ENCODE peak calls at places on chromosome 10, in six cellular contexts. P is psoas muscle; T is neural progenitor cell; F is GM10248; N is WTC11; Z is activated CD8-positive, alpha-beta T cell treated with anti-CD3 and anti-CD28 coated beads for 36 hours. O is an unnamed sample.

GRCh38 chr10:78255796-78256638 is 222.4 kb downstream of the RPS24 start:
- DNase-seq in F (no peak), N (no peak), Z (no peak), P (peak; percentile 43), T (no peak), O (no peak)

GRCh38 chr10:73905256-73906018 is 5.5 kb upstream of the PLAU start:
- DNase-seq in P (no peak), F (no peak), T (no peak), N (no peak), Z (no peak), O (no peak)

GRCh38 chr10:128210215-128211063 is 84.2 kb upstream of the MKI67 start:
- DNase-seq in Z (peak; percentile 66), N (peak; percentile 73), F (peak; percentile 85), T (peak; percentile 60), P (peak; percentile 66), O (peak; percentile 85)

GRCh38 chr10:34804306-34804705 is 10.8 kb downstream of the PARD3 start:
- DNase-seq in N (no peak), P (no peak), Z (no peak), F (no peak), T (no peak), O (no peak)

GRCh38 chr10:71396714-71397339 is at the start of gene CDH23:
- DNase-seq in P (peak; percentile 51), T (peak; percentile 83), N (peak; percentile 69), F (no peak), Z (no peak), O (peak; percentile 35)

GRCh38 chr10:101130984-101131961 is at the start of gene TLX1:
- DNase-seq in P (peak; percentile 46), T (peak; percentile 82), Z (no peak), N (peak; percentile 74), F (no peak), O (peak; percentile 71)

GRCh38 chr10:88820990-88821389 is 18.5 kb downstream of the LIPM start:
- DNase-seq in Z (no peak), P (no peak), F (no peak), N (no peak), T (no peak), O (no peak)

GRCh38 chr10:72336259-72337038 is 18.3 kb downstream of the DNAJB12 start:
- DNase-seq in F (no peak), N (no peak), Z (no peak), T (no peak), P (no peak), O (no peak)

GRCh38 chr10:117541909-117542705 is 439 bp upstream of the EMX2 start:
- DNase-seq in Z (peak; percentile 44), F (peak; percentile 32), T (peak; percentile 96), N (peak; percentile 86), P (peak; percentile 61), O (peak; percentile 74)

GRCh38 chr10:97428572-97428981 is 2.6 kb downstream of the PGAM1 start:
- DNase-seq in P (no peak), Z (no peak), F (no peak), N (no peak), T (peak; percentile 48), O (no peak)

GRCh38 chr10:1642600-1643160 is 94.6 kb downstream of the ADARB2 start:
- DNase-seq in F (no peak), T (no peak), N (no peak), P (no peak), Z (no peak), O (no peak)

GRCh38 chr10:46329690-46330016 is 42.9 kb downstream of the ANTXRL start:
- DNase-seq in F (no peak), Z (no peak), P (no peak), T (no peak), N (no peak), O (no peak)

GRCh38 chr10:118531105-118531851 is 64.2 kb downstream of the PRLHR start:
- DNase-seq in T (no peak), F (no peak), P (peak; percentile 16), Z (no peak), N (no peak), O (no peak)

GRCh38 chr10:70330671-70331070 is 46.9 kb upstream of the NPFFR1 start:
- DNase-seq in N (no peak), P (no peak), Z (no peak), T (no peak), F (no peak), O (no peak)

GRCh38 chr10:30038961-30039536 is 20.3 kb downstream of the JCAD start:
- DNase-seq in F (peak; percentile 16), Z (no peak), P (no peak), N (no peak), T (no peak), O (no peak)

GRCh38 chr10:86943316-86944030 is 13.9 kb downstream of the MMRN2 start:
- DNase-seq in N (peak; percentile 10), F (no peak), T (no peak), Z (no peak), P (no peak), O (no peak)

GRCh38 chr10:29067161-29067560 is 221.7 kb upstream of the LYZL1 start:
- DNase-seq in F (no peak), N (no peak), P (no peak), T (no peak), Z (peak; percentile 2), O (no peak)

GRCh38 chr10:73771722-73772279 is 10.0 kb upstream of the CHCHD1 start:
- DNase-seq in P (peak; percentile 91), F (peak; percentile 87), N (peak; percentile 79), Z (peak; percentile 82), T (peak; percentile 92), O (peak; percentile 91)

GRCh38 chr10:124300735-124301134 is 118.0 kb downstream of the OAT start:
- DNase-seq in Z (no peak), F (no peak), P (no peak), N (no peak), T (no peak), O (no peak)

GRCh38 chr10:72490951-72491350 is 134.9 kb downstream of the MICU1 start:
- DNase-seq in P (no peak), T (no peak), Z (no peak), F (no peak), N (no peak), O (no peak)

GRCh38 chr10:22251751-22252285 is 34.0 kb upstream of the EBLN1 start:
- DNase-seq in P (peak; percentile 63), N (peak; percentile 44), F (peak; percentile 73), T (peak; percentile 66), Z (peak; percentile 74), O (peak; percentile 44)

GRCh38 chr10:88163572-88163971 is 300.1 kb downstream of the PTEN start:
- DNase-seq in Z (no peak), N (no peak), T (no peak), F (no peak), P (no peak), O (no peak)

GRCh38 chr10:97319671-97320479 is 804 bp downstream of the FRAT1 start:
- DNase-seq in N (peak; percentile 76), Z (peak; percentile 76), T (peak; percentile 85), P (peak; percentile 45), F (peak; percentile 50), O (peak; percentile 65)

DNA sequence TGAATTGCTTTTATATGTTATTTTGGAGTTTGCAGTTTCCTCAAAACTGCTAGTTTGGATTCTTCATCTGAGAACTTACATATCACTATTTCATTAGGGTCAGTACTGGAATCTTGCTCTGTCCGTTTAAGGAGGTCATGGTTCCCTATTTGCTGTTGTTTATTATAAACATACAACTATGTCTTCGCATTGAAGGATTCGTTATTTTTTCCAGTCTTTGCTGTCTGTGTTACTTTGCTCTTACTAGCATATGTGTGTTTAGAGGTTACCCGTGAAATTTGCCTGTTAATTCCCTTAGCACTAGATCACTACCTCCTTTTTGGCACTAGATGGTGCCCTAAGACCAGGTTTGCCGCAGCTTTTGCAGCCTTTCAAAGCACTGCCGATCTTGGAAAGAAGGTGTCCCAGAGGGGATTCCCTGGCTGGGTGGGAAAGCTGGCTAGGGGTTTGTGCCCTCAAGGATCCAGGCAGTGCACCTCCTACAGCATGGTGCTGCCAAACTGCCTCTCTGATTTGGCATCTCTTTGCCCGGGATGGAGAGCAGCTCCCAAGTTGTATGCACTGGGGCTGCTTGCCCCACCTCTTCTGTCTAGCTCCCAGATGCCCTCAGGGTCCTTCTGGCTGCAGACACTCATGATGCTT is 103.1 kb upstream of the APBB1IP start:
- DNase-seq in F (peak; percentile 67), T (peak; percentile 81), P (no peak), Z (peak; percentile 75), N (peak; percentile 58), O (peak; percentile 55)
- TF ChIP-seq CTCF in F (peak; percentile 77), T (peak; percentile 90), P (peak; percentile 27), Z (peak; percentile 93), N (peak; percentile 78), O (peak; percentile 71)

GRCh38 chr10:132886211-132887099 is 55.9 kb downstream of the CFAP46 start:
- DNase-seq in Z (peak; percentile 23), F (no peak), P (no peak), T (no peak), N (peak; percentile 14), O (no peak)
- TF ChIP-seq CTCF in Z (no peak), F (no peak), P (no peak), T (no peak), N (no peak), O (no peak)

GRCh38 chr10:53298443-53298842 is 525.9 kb upstream of the MBL2 start:
- DNase-seq in N (no peak), Z (no peak), T (no peak), P (no peak), F (no peak), O (no peak)
- TF ChIP-seq CTCF in N (no peak), Z (no peak), T (no peak), P (no peak), F (no peak), O (no peak)

DNA sequence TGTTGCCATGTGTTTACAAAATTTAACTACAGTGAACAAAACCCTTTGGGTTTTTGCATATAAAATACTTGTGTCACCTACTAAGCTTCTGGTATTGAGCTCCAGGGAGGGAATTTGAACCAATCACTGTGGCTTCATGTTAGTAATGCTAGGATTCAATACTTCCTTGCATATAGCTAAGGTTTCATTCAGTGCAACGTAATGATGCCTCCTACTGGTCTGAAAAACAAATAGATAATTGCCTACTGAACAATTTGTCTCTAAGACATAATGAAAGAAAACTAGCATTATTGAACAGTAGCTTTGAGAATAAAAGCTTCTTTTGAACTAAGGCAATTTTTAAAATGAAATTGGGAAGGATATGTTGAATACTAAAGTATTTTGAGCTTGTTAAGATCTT is 244.4 kb downstream of the ZWINT start:
- DNase-seq in T (peak; percentile 23), P (no peak), F (no peak), Z (no peak), N (no peak), O (no peak)
- TF ChIP-seq CTCF in T (peak; percentile 63), P (no peak), F (no peak), Z (no peak), N (no peak), O (peak; percentile 44)

DNA sequence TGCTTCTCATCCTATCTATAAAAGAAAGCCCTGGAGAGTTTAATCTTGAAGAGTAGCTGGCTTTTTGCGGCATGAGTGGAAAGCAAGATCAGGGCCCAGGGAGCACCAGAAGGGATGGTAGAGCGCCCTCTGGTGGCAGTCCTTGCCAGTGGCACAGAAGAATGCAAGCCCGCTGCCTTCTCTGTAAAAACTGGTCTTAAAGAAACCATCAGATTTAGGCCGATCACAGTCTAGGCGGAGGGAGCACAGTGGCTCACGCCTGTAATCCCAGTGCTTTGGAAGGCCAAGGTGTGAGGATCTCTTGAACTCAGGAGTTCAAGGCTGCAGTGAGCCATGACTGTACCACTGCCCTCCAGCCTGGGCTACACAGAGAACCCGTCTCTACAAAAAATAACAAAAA is 35.6 kb downstream of the CPN1 start:
- DNase-seq in N (peak; percentile 94), P (peak; percentile 85), F (peak; percentile 73), Z (peak; percentile 91), T (peak; percentile 92), O (peak; percentile 92)
- TF ChIP-seq CTCF in N (peak; percentile 97), P (peak; percentile 96), F (peak; percentile 87), Z (peak; percentile 88), T (peak; percentile 99), O (peak; percentile 97)